ENCODE peak calls at places on chromosomes 16 and 17, in five cellular contexts. L, N, H, U and R are unnamed samples.

GRCh38 chr16:88616736-88617135 is 21.6 kb upstream of the IL17C start:
- DNase-seq in L (no peak), N (no peak), H (no peak), U (no peak), R (no peak)

GRCh38 chr17:58252141-58252540 is 13.8 kb downstream of the LPO start:
- DNase-seq in L (no peak), N (no peak), H (no peak), U (no peak), R (no peak)

GRCh38 chr16:20225334-20225733 is 102.0 kb downstream of the GP2 start:
- DNase-seq in L (no peak), N (no peak), H (no peak), U (no peak), R (no peak)

GRCh38 chr16:55464375-55464774 is 14.6 kb upstream of the MMP2 start:
- DNase-seq in L (no peak), N (no peak), H (no peak), U (no peak), R (no peak)

GRCh38 chr17:10631048-10631700 is 25.9 kb downstream of the MYH3 start:
- DNase-seq in L (peak), N (no peak), H (peak), U (no peak), R (no peak)

GRCh38 chr17:78235885-78236284 is 4.5 kb downstream of the TMEM235 start:
- DNase-seq in L (no peak), N (no peak), H (no peak), U (no peak), R (no peak)

GRCh38 chr16:84368327-84368996 is at the start of gene ATP2C2:
- DNase-seq in L (no peak), N (no peak), H (peak), U (no peak), R (no peak)

GRCh38 chr17:75976175-75976848 is 2.7 kb downstream of the ACOX1 start:
- DNase-seq in L (no peak), N (no peak), H (no peak), U (no peak), R (no peak)

GRCh38 chr16:24041834-24042631 is 206.2 kb downstream of the PRKCB start:
- DNase-seq in L (peak), N (peak), H (peak), U (no peak), R (peak)

GRCh38 chr16:15618392-15618791 is 24.6 kb downstream of the MARF1 start:
- DNase-seq in L (no peak), N (no peak), H (no peak), U (no peak), R (no peak)

GRCh38 chr17:80270836-80271235 is 10.2 kb downstream of the RNF213 start:
- DNase-seq in L (no peak), N (no peak), H (peak), U (no peak), R (peak)

GRCh38 chr17:35774499-35774898 is 13.8 kb downstream of the C17orf50 start:
- DNase-seq in L (peak), N (no peak), H (no peak), U (peak), R (no peak)

GRCh38 chr17:17322516-17323510 is 19.6 kb downstream of the NT5M start:
- DNase-seq in L (no peak), N (no peak), H (no peak), U (no peak), R (no peak)

GRCh38 chr17:32912218-32912897 is 15.6 kb upstream of the TMEM98 start:
- DNase-seq in L (no peak), N (no peak), H (peak), U (peak), R (no peak)

GRCh38 chr16:56677474-56677873 is 4.8 kb upstream of the MT1X start:
- DNase-seq in L (no peak), N (no peak), H (no peak), U (no peak), R (no peak)

GRCh38 chr16:88454315-88455057 is 1.4 kb downstream of the ZFPM1 start:
- DNase-seq in L (no peak), N (no peak), H (peak), U (no peak), R (peak)

GRCh38 chr16:27217256-27217655 is 13.9 kb downstream of the KDM8 start:
- DNase-seq in L (no peak), N (no peak), H (peak), U (no peak), R (no peak)

GRCh38 chr16:19389246-19389645 is 28.4 kb upstream of the TMC5 start:
- DNase-seq in L (peak), N (no peak), H (peak), U (no peak), R (peak)

GRCh38 chr17:4498461-4499397 is at the start of gene SPNS2:
- DNase-seq in L (peak), N (no peak), H (peak), U (no peak), R (peak)

GRCh38 chr17:74860229-74860998 is 729 bp upstream of the GRIN2C start:
- DNase-seq in L (no peak), N (no peak), H (no peak), U (no peak), R (no peak)

GRCh38 chr17:76791053-76791980 is 53.4 kb downstream of the MFSD11 start:
- DNase-seq in L (no peak), N (peak), H (no peak), U (no peak), R (no peak)

GRCh38 chr16:89431158-89431584 is 59.2 kb downstream of the ANKRD11 start:
- DNase-seq in L (no peak), N (no peak), H (no peak), U (peak), R (no peak)

GRCh38 chr16:35746281-35746962 is 2287.0 kb downstream of the TP53TG3F start:
- DNase-seq in L (no peak), N (no peak), H (no peak), U (no peak), R (no peak)

GRCh38 chr16:75095204-75095621 is 21.4 kb downstream of the LDHD start:
- DNase-seq in L (no peak), N (no peak), H (no peak), U (no peak), R (no peak)

GRCh38 chr16:6247771-6248170 is 1084.9 kb upstream of the RBFOX1 start:
- DNase-seq in L (no peak), N (no peak), H (no peak), U (no peak), R (no peak)

GRCh38 chr17:36675250-36675649 is 73.9 kb downstream of the MRM1 start:
- DNase-seq in L (no peak), N (no peak), H (no peak), U (no peak), R (no peak)

GRCh38 chr17:19311421-19312215 is 50.9 kb downstream of the B9D1 start:
- DNase-seq in L (no peak), N (no peak), H (no peak), U (peak), R (no peak)

GRCh38 chr17:1515640-1516402 is 591 bp downstream of the INPP5K start:
- DNase-seq in L (no peak), N (peak), H (peak), U (peak), R (peak)

GRCh38 chr17:83162035-83162745 is 82.8 kb downstream of the METRNL start:
- DNase-seq in L (no peak), N (no peak), H (no peak), U (peak), R (no peak)

GRCh38 chr16:89104930-89105571 is 11.4 kb downstream of the ACSF3 start:
- DNase-seq in L (no peak), N (no peak), H (no peak), U (no peak), R (no peak)

GRCh38 chr16:87723224-87723619 is 42.6 kb downstream of the KLHDC4 start:
- DNase-seq in L (peak), N (no peak), H (no peak), U (no peak), R (no peak)

GRCh38 chr17:79192503-79193500 is 118.2 kb downstream of the ENGASE start:
- DNase-seq in L (no peak), N (no peak), H (peak), U (no peak), R (no peak)

GRCh38 chr16:1729445-1729844 is 23.4 kb downstream of the MAPK8IP3 start:
- DNase-seq in L (no peak), N (no peak), H (no peak), U (no peak), R (no peak)

GRCh38 chr17:28043296-28043695 is 819 bp downstream of the NLK start:
- DNase-seq in L (no peak), N (no peak), H (no peak), U (no peak), R (no peak)

GRCh38 chr16:22007509-22008214 is at the start of gene MOSMO:
- DNase-seq in L (peak), N (no peak), H (peak), U (peak), R (peak)

GRCh38 chr17:47164263-47164662 is 24.8 kb downstream of the CDC27 start:
- DNase-seq in L (no peak), N (no peak), H (no peak), U (no peak), R (no peak)

GRCh38 chr16:64184156-64184555 is 937.7 kb downstream of the CDH11 start:
- DNase-seq in L (no peak), N (no peak), H (no peak), U (no peak), R (no peak)